ENCODE peak calls at places on chromosomes 1 and 21, in five cellular contexts. One of them, this sample, is unnamed.

GRCh38 chr1:19651141-19651737 is 7.1 kb downstream of the NBL1 start:
- DNase-seq in skeletal muscle cell: no peak
- DNase-seq in activated T-cell treated with anti-CD3 and anti-CD28 coated beads for 4 hours: no peak
- DNase-seq in PC-3: peak; percentile 16
- DNase-seq in AG09319: peak; percentile 22
- DNase-seq in this sample: no peak

GRCh38 chr21:16587141-16587570 is 857.4 kb downstream of the USP25 start:
- DNase-seq in skeletal muscle cell: peak; percentile 73
- DNase-seq in PC-3: peak; percentile 46
- DNase-seq in AG09319: no peak
- DNase-seq in activated T-cell treated with anti-CD3 and anti-CD28 coated beads for 4 hours: no peak
- DNase-seq in this sample: no peak

GRCh38 chr1:198677027-198677426 is 38.2 kb downstream of the PTPRC start:
- DNase-seq in PC-3: peak; percentile 23
- DNase-seq in skeletal muscle cell: no peak
- DNase-seq in activated T-cell treated with anti-CD3 and anti-CD28 coated beads for 4 hours: no peak
- DNase-seq in AG09319: no peak
- DNase-seq in this sample: no peak

GRCh38 chr1:61993331-61993961 is 201.2 kb upstream of the L1TD1 start:
- DNase-seq in AG09319: no peak
- DNase-seq in PC-3: peak; percentile 84
- DNase-seq in skeletal muscle cell: peak; percentile 15
- DNase-seq in activated T-cell treated with anti-CD3 and anti-CD28 coated beads for 4 hours: no peak
- DNase-seq in this sample: no peak

GRCh38 chr1:20988030-20988825 is 188.5 kb downstream of the EIF4G3 start:
- DNase-seq in skeletal muscle cell: no peak
- DNase-seq in AG09319: no peak
- DNase-seq in activated T-cell treated with anti-CD3 and anti-CD28 coated beads for 4 hours: no peak
- DNase-seq in PC-3: no peak
- DNase-seq in this sample: no peak

GRCh38 chr1:240008298-240008697 is 83.4 kb upstream of the FMN2 start:
- DNase-seq in PC-3: no peak
- DNase-seq in activated T-cell treated with anti-CD3 and anti-CD28 coated beads for 4 hours: no peak
- DNase-seq in AG09319: no peak
- DNase-seq in skeletal muscle cell: no peak
- DNase-seq in this sample: no peak

GRCh38 chr1:212699104-212699838 is 369 bp downstream of the BATF3 start:
- DNase-seq in AG09319: no peak
- DNase-seq in activated T-cell treated with anti-CD3 and anti-CD28 coated beads for 4 hours: peak; percentile 25
- DNase-seq in skeletal muscle cell: no peak
- DNase-seq in PC-3: peak; percentile 63
- DNase-seq in this sample: peak; percentile 63

GRCh38 chr1:14113841-14114567 is 414.0 kb downstream of the PRDM2 start:
- DNase-seq in PC-3: peak; percentile 73
- DNase-seq in activated T-cell treated with anti-CD3 and anti-CD28 coated beads for 4 hours: no peak
- DNase-seq in AG09319: peak; percentile 19
- DNase-seq in skeletal muscle cell: peak; percentile 1
- DNase-seq in this sample: no peak

GRCh38 chr1:121483961-121484424 is 299.2 kb downstream of the SRGAP2C start:
- DNase-seq in skeletal muscle cell: peak; percentile 81
- DNase-seq in PC-3: peak; percentile 31
- DNase-seq in AG09319: peak; percentile 49
- DNase-seq in activated T-cell treated with anti-CD3 and anti-CD28 coated beads for 4 hours: no peak
- DNase-seq in this sample: no peak

GRCh38 chr1:68136187-68136586 is 85.8 kb upstream of the DIRAS3 start:
- DNase-seq in PC-3: peak; percentile 79
- DNase-seq in skeletal muscle cell: no peak
- DNase-seq in activated T-cell treated with anti-CD3 and anti-CD28 coated beads for 4 hours: no peak
- DNase-seq in AG09319: no peak
- DNase-seq in this sample: no peak

GRCh38 chr1:154219511-154219910 is 1.2 kb upstream of the UBAP2L start:
- DNase-seq in AG09319: no peak
- DNase-seq in PC-3: peak; percentile 35
- DNase-seq in skeletal muscle cell: no peak
- DNase-seq in activated T-cell treated with anti-CD3 and anti-CD28 coated beads for 4 hours: no peak
- DNase-seq in this sample: no peak

GRCh38 chr1:10685851-10686403 is 110.5 kb downstream of the CASZ1 start:
- DNase-seq in activated T-cell treated with anti-CD3 and anti-CD28 coated beads for 4 hours: no peak
- DNase-seq in AG09319: no peak
- DNase-seq in skeletal muscle cell: no peak
- DNase-seq in PC-3: peak; percentile 67
- DNase-seq in this sample: no peak

GRCh38 chr1:16478091-16478490 is 36.0 kb downstream of the RNU1-1 start:
- DNase-seq in skeletal muscle cell: no peak
- DNase-seq in AG09319: no peak
- DNase-seq in PC-3: no peak
- DNase-seq in activated T-cell treated with anti-CD3 and anti-CD28 coated beads for 4 hours: no peak
- DNase-seq in this sample: no peak

GRCh38 chr1:4460651-4461050 is 193.8 kb upstream of the AJAP1 start:
- DNase-seq in skeletal muscle cell: no peak
- DNase-seq in PC-3: no peak
- DNase-seq in activated T-cell treated with anti-CD3 and anti-CD28 coated beads for 4 hours: no peak
- DNase-seq in AG09319: no peak
- DNase-seq in this sample: no peak

GRCh38 chr21:38284221-38284620 is 27.4 kb downstream of the KCNJ15 start:
- DNase-seq in AG09319: no peak
- DNase-seq in activated T-cell treated with anti-CD3 and anti-CD28 coated beads for 4 hours: no peak
- DNase-seq in skeletal muscle cell: no peak
- DNase-seq in PC-3: no peak
- DNase-seq in this sample: no peak

GRCh38 chr1:98783821-98784220 is 122.3 kb downstream of the SNX7 start:
- DNase-seq in activated T-cell treated with anti-CD3 and anti-CD28 coated beads for 4 hours: no peak
- DNase-seq in PC-3: no peak
- DNase-seq in AG09319: no peak
- DNase-seq in skeletal muscle cell: no peak
- DNase-seq in this sample: no peak

GRCh38 chr1:22131875-22132486 is 10.9 kb downstream of the WNT4 start:
- DNase-seq in PC-3: peak; percentile 63
- DNase-seq in AG09319: no peak
- DNase-seq in activated T-cell treated with anti-CD3 and anti-CD28 coated beads for 4 hours: peak; percentile 25
- DNase-seq in skeletal muscle cell: no peak
- DNase-seq in this sample: peak; percentile 69

GRCh38 chr1:81802601-81803422 is 2.1 kb downstream of the ADGRL2 start:
- DNase-seq in skeletal muscle cell: no peak
- DNase-seq in AG09319: no peak
- DNase-seq in PC-3: no peak
- DNase-seq in activated T-cell treated with anti-CD3 and anti-CD28 coated beads for 4 hours: no peak
- DNase-seq in this sample: no peak

GRCh38 chr1:163459539-163459938 is 137.8 kb downstream of the NUF2 start:
- DNase-seq in AG09319: no peak
- DNase-seq in activated T-cell treated with anti-CD3 and anti-CD28 coated beads for 4 hours: no peak
- DNase-seq in skeletal muscle cell: no peak
- DNase-seq in PC-3: no peak
- DNase-seq in this sample: no peak

GRCh38 chr1:21904725-21905520 is 32.2 kb downstream of the HSPG2 start:
- DNase-seq in AG09319: no peak
- DNase-seq in skeletal muscle cell: peak; percentile 70
- DNase-seq in activated T-cell treated with anti-CD3 and anti-CD28 coated beads for 4 hours: peak; percentile 35
- DNase-seq in PC-3: peak; percentile 72
- DNase-seq in this sample: no peak

GRCh38 chr1:225508538-225509375 is 80.9 kb upstream of the LBR start:
- DNase-seq in activated T-cell treated with anti-CD3 and anti-CD28 coated beads for 4 hours: no peak
- DNase-seq in PC-3: peak; percentile 98
- DNase-seq in skeletal muscle cell: peak; percentile 93
- DNase-seq in AG09319: peak; percentile 86
- DNase-seq in this sample: no peak

GRCh38 chr1:204495078-204495753 is 611 bp upstream of the PIK3C2B start:
- DNase-seq in skeletal muscle cell: no peak
- DNase-seq in PC-3: peak; percentile 34
- DNase-seq in activated T-cell treated with anti-CD3 and anti-CD28 coated beads for 4 hours: no peak
- DNase-seq in AG09319: no peak
- DNase-seq in this sample: no peak

GRCh38 chr1:90000934-90001676 is 6.2 kb downstream of the ZNF326 start:
- DNase-seq in skeletal muscle cell: no peak
- DNase-seq in activated T-cell treated with anti-CD3 and anti-CD28 coated beads for 4 hours: no peak
- DNase-seq in AG09319: no peak
- DNase-seq in PC-3: no peak
- DNase-seq in this sample: no peak

GRCh38 chr1:24915819-24916602 is 14.1 kb downstream of the RUNX3 start:
- DNase-seq in AG09319: no peak
- DNase-seq in activated T-cell treated with anti-CD3 and anti-CD28 coated beads for 4 hours: no peak
- DNase-seq in PC-3: no peak
- DNase-seq in skeletal muscle cell: no peak
- DNase-seq in this sample: no peak

GRCh38 chr1:40392206-40392605 is 18.7 kb downstream of the SMAP2 start:
- DNase-seq in PC-3: peak; percentile 56
- DNase-seq in skeletal muscle cell: peak; percentile 74
- DNase-seq in AG09319: peak; percentile 35
- DNase-seq in activated T-cell treated with anti-CD3 and anti-CD28 coated beads for 4 hours: no peak
- DNase-seq in this sample: no peak

GRCh38 chr1:4978660-4979390 is 324.4 kb downstream of the AJAP1 start:
- DNase-seq in PC-3: no peak
- DNase-seq in activated T-cell treated with anti-CD3 and anti-CD28 coated beads for 4 hours: no peak
- DNase-seq in AG09319: no peak
- DNase-seq in skeletal muscle cell: no peak
- DNase-seq in this sample: no peak

GRCh38 chr1:93638981-93639380 is 42.7 kb downstream of the BCAR3 start:
- DNase-seq in activated T-cell treated with anti-CD3 and anti-CD28 coated beads for 4 hours: no peak
- DNase-seq in skeletal muscle cell: no peak
- DNase-seq in AG09319: no peak
- DNase-seq in PC-3: no peak
- DNase-seq in this sample: no peak

GRCh38 chr1:24526940-24527542 is 24.4 kb downstream of the RCAN3 start:
- DNase-seq in PC-3: peak; percentile 65
- DNase-seq in AG09319: no peak
- DNase-seq in skeletal muscle cell: no peak
- DNase-seq in activated T-cell treated with anti-CD3 and anti-CD28 coated beads for 4 hours: peak; percentile 35
- DNase-seq in this sample: peak; percentile 45